ENCODE peak calls at places on chromosomes 12 and 14, in six cellular contexts. One of them, this sample, is unnamed.

GRCh38 chr12:25929096-25929637 is 29.3 kb upstream of the RASSF8 start:
- DNase-seq in NCI-H1092: no peak
- DNase-seq in G401: no peak
- DNase-seq in NCI-H460: no peak
- DNase-seq in NCI-H524: no peak
- DNase-seq in stimulated activated CD4-positive, alpha-beta T cell treated with anti-CD3 and anti-CD28 coated beads, Interleukin-12 subunit alpha, Interleukin-12 subunit beta, amount 100 ng/mL, for 24 hours: no peak
- DNase-seq in this sample: no peak

GRCh38 chr14:86990396-86990795 is 1002.6 kb downstream of the GALC start:
- DNase-seq in NCI-H1092: no peak
- DNase-seq in G401: no peak
- DNase-seq in NCI-H460: no peak
- DNase-seq in NCI-H524: no peak
- DNase-seq in stimulated activated CD4-positive, alpha-beta T cell treated with anti-CD3 and anti-CD28 coated beads, Interleukin-12 subunit alpha, Interleukin-12 subunit beta, amount 100 ng/mL, for 24 hours: no peak
- DNase-seq in this sample: no peak

GRCh38 chr12:51970904-51971646 is 19.6 kb downstream of the ACVR1B start:
- DNase-seq in NCI-H1092: no peak
- DNase-seq in G401: no peak
- DNase-seq in NCI-H460: no peak
- DNase-seq in NCI-H524: no peak
- DNase-seq in stimulated activated CD4-positive, alpha-beta T cell treated with anti-CD3 and anti-CD28 coated beads, Interleukin-12 subunit alpha, Interleukin-12 subunit beta, amount 100 ng/mL, for 24 hours: no peak
- DNase-seq in this sample: no peak

GRCh38 chr12:28787151-28787550 is 361.9 kb upstream of the FAR2 start:
- DNase-seq in NCI-H1092: no peak
- DNase-seq in G401: no peak
- DNase-seq in NCI-H460: no peak
- DNase-seq in NCI-H524: no peak
- DNase-seq in stimulated activated CD4-positive, alpha-beta T cell treated with anti-CD3 and anti-CD28 coated beads, Interleukin-12 subunit alpha, Interleukin-12 subunit beta, amount 100 ng/mL, for 24 hours: no peak
- DNase-seq in this sample: no peak

GRCh38 chr12:71405884-71406283 is 33.7 kb upstream of the LGR5 start:
- DNase-seq in NCI-H1092: no peak
- DNase-seq in G401: no peak
- DNase-seq in NCI-H460: no peak
- DNase-seq in NCI-H524: no peak
- DNase-seq in stimulated activated CD4-positive, alpha-beta T cell treated with anti-CD3 and anti-CD28 coated beads, Interleukin-12 subunit alpha, Interleukin-12 subunit beta, amount 100 ng/mL, for 24 hours: no peak
- DNase-seq in this sample: no peak

GRCh38 chr14:99574099-99574880 is 29.7 kb downstream of the CCDC85C start:
- DNase-seq in NCI-H1092: no peak
- DNase-seq in G401: peak
- DNase-seq in NCI-H460: no peak
- DNase-seq in NCI-H524: peak
- DNase-seq in stimulated activated CD4-positive, alpha-beta T cell treated with anti-CD3 and anti-CD28 coated beads, Interleukin-12 subunit alpha, Interleukin-12 subunit beta, amount 100 ng/mL, for 24 hours: no peak
- DNase-seq in this sample: peak

GRCh38 chr12:22802883-22803640 is 178.1 kb downstream of the ETNK1 start:
- DNase-seq in NCI-H1092: no peak
- DNase-seq in G401: no peak
- DNase-seq in NCI-H460: no peak
- DNase-seq in NCI-H524: no peak
- DNase-seq in stimulated activated CD4-positive, alpha-beta T cell treated with anti-CD3 and anti-CD28 coated beads, Interleukin-12 subunit alpha, Interleukin-12 subunit beta, amount 100 ng/mL, for 24 hours: no peak
- DNase-seq in this sample: no peak

GRCh38 chr12:12081836-12082497 is 11.2 kb downstream of the BCL2L14 start:
- DNase-seq in NCI-H1092: peak
- DNase-seq in G401: peak
- DNase-seq in NCI-H460: peak
- DNase-seq in NCI-H524: peak
- DNase-seq in stimulated activated CD4-positive, alpha-beta T cell treated with anti-CD3 and anti-CD28 coated beads, Interleukin-12 subunit alpha, Interleukin-12 subunit beta, amount 100 ng/mL, for 24 hours: no peak
- DNase-seq in this sample: no peak

This sample was measured in DMS 273 treated with DMSO at 0.1 percent for 48 hours.